ENCODE peak calls at places on chromosomes 6 and 20, in six cellular contexts. X, A, U, V, B and N are unnamed samples. For H3K9me3, the result is how much of the 10 kb centered on the place peaks cover.

GRCh38 chr6:74588094-74588493 is 617.8 kb downstream of the COL12A1 start:
- DNase-seq in X (no peak), A (no peak), U (no peak), V (no peak), B (no peak), N (no peak)

GRCh38 chr6:44641344-44641743 is 253.8 kb downstream of the CDC5L start:
- DNase-seq in X (no peak), A (no peak), U (no peak), V (no peak), B (no peak), N (no peak)

GRCh38 chr20:3243718-3244358 is 4.8 kb upstream of the SLC4A11 start:
- DNase-seq in X (no peak), A (no peak), U (no peak), V (no peak), B (no peak), N (no peak)

GRCh38 chr20:35601021-35601973 is 14.3 kb upstream of the SPAG4 start:
- DNase-seq in X (peak), A (peak), U (peak), V (no peak), B (peak), N (peak)

GRCh38 chr20:41141153-41141815 is 3.9 kb downstream of the PLCG1 start:
- DNase-seq in X (no peak), A (peak), U (no peak), V (no peak), B (no peak), N (no peak)

GRCh38 chr6:133553652-133554051 is 312.5 kb downstream of the EYA4 start:
- DNase-seq in X (peak), A (no peak), U (peak), V (peak), B (peak), N (no peak)

GRCh38 chr6:142322504-142323198 is 20.8 kb downstream of the ADGRG6 start:
- DNase-seq in X (no peak), A (no peak), U (no peak), V (no peak), B (no peak), N (no peak)

GRCh38 chr20:5349448-5349847 is 32.7 kb upstream of the PROKR2 start:
- DNase-seq in X (no peak), A (no peak), U (no peak), V (no peak), B (no peak), N (no peak)

GRCh38 chr6:128259735-128260685 is 260.4 kb downstream of the PTPRK start:
- DNase-seq in X (no peak), A (no peak), U (no peak), V (no peak), B (no peak), N (no peak)

GRCh38 chr6:133612459-133612858 is 276.5 kb upstream of the TCF21 start:
- DNase-seq in X (no peak), A (no peak), U (no peak), V (no peak), B (no peak), N (no peak)

GRCh38 chr6:125871365-125871764 is 80.6 kb downstream of the NCOA7 start:
- DNase-seq in X (no peak), A (no peak), U (no peak), V (no peak), B (no peak), N (no peak)

GRCh38 chr20:24144371-24144770 is 155.8 kb upstream of the GGTLC1 start:
- DNase-seq in X (no peak), A (no peak), U (no peak), V (no peak), B (no peak), N (no peak)

GRCh38 chr6:33215281-33215680 is 7.0 kb downstream of the RING1 start:
- DNase-seq in X (no peak), A (no peak), U (no peak), V (no peak), B (no peak), N (no peak)

GRCh38 chr6:169589699-169590257 is 112.1 kb downstream of the WDR27 start:
- DNase-seq in X (no peak), A (no peak), U (no peak), V (no peak), B (no peak), N (no peak)

GRCh38 chr6:33343953-33344611 is 26.5 kb upstream of the ZBTB22 start:
- DNase-seq in X (no peak), A (no peak), U (no peak), V (peak), B (no peak), N (no peak)

GRCh38 chr6:121093928-121094327 is 240.4 kb downstream of the TBC1D32 start:
- DNase-seq in X (no peak), A (no peak), U (no peak), V (no peak), B (no peak), N (no peak)

GRCh38 chr6:1616556-1617463 is 7.1 kb downstream of the FOXC1 start:
- DNase-seq in X (no peak), A (no peak), U (no peak), V (no peak), B (no peak), N (peak)

GRCh38 chr6:80316655-80317332 is 210.3 kb downstream of the BCKDHB start:
- DNase-seq in X (no peak), A (no peak), U (no peak), V (no peak), B (no peak), N (no peak)

GRCh38 chr6:147765541-147765940 is 257.1 kb downstream of the SAMD5 start:
- DNase-seq in X (no peak), A (no peak), U (no peak), V (no peak), B (no peak), N (no peak)

GRCh38 chr20:15818651-15819071 is 754.6 kb downstream of the KIF16B start:
- DNase-seq in X (no peak), A (no peak), U (no peak), V (no peak), B (peak), N (no peak)

GRCh38 chr20:18527836-18528235 is 20.1 kb downstream of the SEC23B start:
- DNase-seq in X (no peak), A (no peak), U (no peak), V (no peak), B (no peak), N (no peak)

GRCh38 chr6:17431581-17431980 is 38.2 kb downstream of the CAP2 start:
- DNase-seq in X (no peak), A (no peak), U (no peak), V (no peak), B (no peak), N (no peak)

GRCh38 chr20:23684261-23684660 is 4.6 kb downstream of the CST4 start:
- DNase-seq in X (no peak), A (no peak), U (no peak), V (no peak), B (no peak), N (no peak)

GRCh38 chr6:31497595-31498476 is at the start of gene MICB:
- DNase-seq in X (peak), A (peak), U (peak), V (peak), B (peak), N (peak)

GRCh38 chr6:35184580-35185301 is 29.0 kb upstream of the SCUBE3 start:
- DNase-seq in X (no peak), A (no peak), U (no peak), V (no peak), B (no peak), N (no peak)

GRCh38 chr6:44582930-44583329 is 195.4 kb downstream of the CDC5L start:
- DNase-seq in X (no peak), A (no peak), U (no peak), V (no peak), B (no peak), N (no peak)

GRCh38 chr6:101806241-101806640 is 412.7 kb downstream of the GRIK2 start:
- DNase-seq in X (no peak), A (no peak), U (no peak), V (no peak), B (no peak), N (no peak)

GRCh38 chr6:44052419-44053011 is 74.7 kb downstream of the MRPL14 start:
- DNase-seq in X (no peak), A (no peak), U (no peak), V (no peak), B (no peak), N (peak)

GRCh38 chr20:625360-625932 is 15.3 kb upstream of the TCF15 start:
- DNase-seq in X (no peak), A (no peak), U (no peak), V (no peak), B (no peak), N (no peak)

GRCh38 chr6:169396554-169397163 is 143.0 kb upstream of the THBS2 start:
- DNase-seq in X (no peak), A (no peak), U (no peak), V (no peak), B (no peak), N (peak)

GRCh38 chr20:8094415-8094818 is 37.6 kb upstream of the PLCB1 start:
- DNase-seq in X (no peak), A (peak), U (peak), V (no peak), B (peak), N (peak)

GRCh38 chr6:85111481-85112001 is 338.3 kb upstream of the NT5E start:
- DNase-seq in X (no peak), A (peak), U (no peak), V (no peak), B (no peak), N (no peak)

GRCh38 chr6:121531658-121532167 is 96.3 kb downstream of the GJA1 start:
- DNase-seq in X (no peak), A (no peak), U (no peak), V (no peak), B (no peak), N (no peak)

GRCh38 chr6:170172406-170172805 is 118.5 kb downstream of the DLL1 start:
- DNase-seq in X (no peak), A (no peak), U (no peak), V (no peak), B (no peak), N (peak)

GRCh38 chr6:124069230-124069815 is 265.7 kb downstream of the NKAIN2 start:
- DNase-seq in X (no peak), A (no peak), U (no peak), V (no peak), B (no peak), N (no peak)
- H3K9me3 ChIP-seq in X (under half), A (under half), U (under half), V (under half), B (under half), N (under half)

GRCh38 chr20:33521461-33521860 is 31.6 kb downstream of the CBFA2T2 start:
- DNase-seq in X (no peak), A (no peak), U (no peak), V (no peak), B (no peak), N (no peak)

GRCh38 chr20:33526769-33527168 is 36.9 kb downstream of the CBFA2T2 start:
- DNase-seq in X (no peak), A (no peak), U (no peak), V (no peak), B (no peak), N (no peak)

GRCh38 chr20:33522256-33522820 is 32.4 kb downstream of the CBFA2T2 start:
- DNase-seq in X (no peak), A (no peak), U (no peak), V (no peak), B (no peak), N (no peak)

DNA sequence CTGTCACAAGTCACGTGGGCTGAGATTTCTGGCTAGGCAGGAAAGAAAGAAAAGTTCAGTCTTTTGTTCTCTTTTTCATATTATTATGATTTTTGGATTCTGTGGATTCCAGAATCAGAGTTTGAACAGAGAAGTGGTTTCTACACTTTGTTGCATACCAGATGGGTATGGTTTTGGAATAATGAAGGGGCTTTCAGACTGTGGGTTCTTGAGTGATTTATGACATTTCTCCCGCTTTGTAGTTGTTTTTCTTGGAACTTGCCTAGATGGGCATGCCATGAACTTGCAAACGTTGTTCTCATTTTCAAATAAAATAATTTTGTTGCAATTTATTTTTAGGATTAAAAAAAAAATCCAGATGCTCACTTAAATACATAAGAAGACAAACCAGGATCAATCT is 34.4 kb downstream of the CBFA2T2 start:
- DNase-seq in X (no peak), A (no peak), U (no peak), V (no peak), B (no peak), N (no peak)
- H3K9me3 ChIP-seq in X (under half), A (under half), U (under half), V (under half), B (under half), N (under half)

GRCh38 chr6:167403427-167403826 is 78.5 kb downstream of the TTLL2 start:
- DNase-seq in X (no peak), A (no peak), U (no peak), V (no peak), B (no peak), N (peak)
- H3K9me3 ChIP-seq in X (under half), A (under half), U (under half), V (under half), B (under half), N (under half)

DNA sequence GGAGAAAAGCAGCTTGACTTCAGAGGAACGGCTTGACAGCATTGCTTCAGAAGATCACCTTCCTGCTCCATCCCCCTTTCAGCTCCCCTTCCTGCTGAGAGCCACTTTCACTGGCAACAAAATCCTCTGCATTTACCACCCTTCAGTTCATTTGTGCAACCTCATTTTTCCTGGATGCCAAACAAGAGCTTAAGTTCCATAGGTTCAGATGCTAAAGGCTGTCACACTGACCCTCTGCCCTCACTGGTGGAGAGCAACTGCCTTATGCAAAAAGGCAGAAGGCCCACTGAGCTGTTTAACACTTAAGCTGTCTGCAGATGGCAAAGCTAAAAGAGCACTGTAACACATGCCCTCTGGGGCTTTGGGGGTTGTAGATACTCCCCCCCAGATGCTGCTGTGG is 131.2 kb upstream of the SPACA1 start:
- DNase-seq in X (no peak), A (no peak), U (no peak), V (no peak), B (no peak), N (no peak)
- H3K9me3 ChIP-seq in X (under half), A (under half), U (under half), V (under half), B (under half), N (under half)

DNA sequence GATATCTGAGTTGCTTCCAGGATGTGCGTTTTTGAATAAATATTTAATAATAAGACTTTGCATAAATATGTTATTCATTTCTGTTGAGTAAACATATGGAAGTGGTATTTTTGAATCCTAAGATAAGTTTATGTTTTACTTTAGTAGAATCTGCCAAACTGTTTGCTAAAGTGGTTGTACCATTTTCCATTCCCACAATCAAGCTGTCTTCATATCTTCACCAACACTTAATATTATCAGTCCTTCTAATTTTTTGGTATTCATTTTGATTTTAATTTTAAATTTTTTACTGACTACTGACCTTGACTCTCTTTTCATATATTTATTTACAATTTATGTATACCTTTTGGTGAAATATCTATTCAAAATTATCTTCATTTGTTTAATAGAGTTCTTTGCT is 293.9 kb upstream of the PTCHD4 start:
- DNase-seq in X (no peak), A (no peak), U (no peak), V (no peak), B (no peak), N (no peak)
- H3K9me3 ChIP-seq in X (under half), A (under half), U (under half), V (under half), B (under half), N (under half)

GRCh38 chr6:27442932-27443331 is 30.0 kb downstream of the ZNF184 start:
- DNase-seq in X (no peak), A (no peak), U (no peak), V (no peak), B (no peak), N (no peak)

GRCh38 chr6:27451660-27452390 is 21.1 kb downstream of the ZNF184 start:
- DNase-seq in X (no peak), A (no peak), U (no peak), V (no peak), B (no peak), N (no peak)

GRCh38 chr6:27452496-27452897 is 20.4 kb downstream of the ZNF184 start:
- DNase-seq in X (no peak), A (no peak), U (no peak), V (no peak), B (no peak), N (no peak)

DNA sequence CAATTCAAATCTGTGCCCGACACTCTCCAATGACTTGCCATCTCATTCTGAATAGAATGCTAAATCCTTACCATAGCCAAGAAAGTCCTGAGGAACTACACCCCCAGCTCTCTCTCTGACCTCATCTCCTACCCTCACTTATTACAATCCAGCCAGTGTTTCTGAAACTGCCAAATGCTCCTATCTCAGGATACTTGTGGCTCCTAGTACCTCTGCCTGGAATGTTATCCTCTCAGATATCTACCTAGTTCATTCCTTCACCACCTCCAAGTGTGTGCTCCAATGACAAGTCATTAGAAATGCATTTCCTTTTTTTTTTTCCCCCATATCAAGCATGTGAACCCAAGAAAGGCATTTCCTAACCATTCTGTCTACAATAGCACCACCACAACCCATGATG is 24.4 kb downstream of the ZNF184 start:
- DNase-seq in X (no peak), A (no peak), U (no peak), V (no peak), B (no peak), N (no peak)
- H3K9me3 ChIP-seq in X (under half), A (half or more), U (under half), V (half or more), B (half or more), N (half or more)

GRCh38 chr6:164246082-164246481 is 831.6 kb downstream of the QKI start:
- DNase-seq in X (no peak), A (no peak), U (no peak), V (no peak), B (no peak), N (no peak)

GRCh38 chr6:164252260-164252659 is 837.7 kb downstream of the QKI start:
- DNase-seq in X (no peak), A (no peak), U (no peak), V (no peak), B (no peak), N (no peak)

GRCh38 chr6:164243949-164244348 is 829.4 kb downstream of the QKI start:
- DNase-seq in X (no peak), A (no peak), U (no peak), V (no peak), B (no peak), N (no peak)

GRCh38 chr6:164243012-164243610 is 828.6 kb downstream of the QKI start:
- DNase-seq in X (no peak), A (no peak), U (no peak), V (no peak), B (no peak), N (no peak)

DNA sequence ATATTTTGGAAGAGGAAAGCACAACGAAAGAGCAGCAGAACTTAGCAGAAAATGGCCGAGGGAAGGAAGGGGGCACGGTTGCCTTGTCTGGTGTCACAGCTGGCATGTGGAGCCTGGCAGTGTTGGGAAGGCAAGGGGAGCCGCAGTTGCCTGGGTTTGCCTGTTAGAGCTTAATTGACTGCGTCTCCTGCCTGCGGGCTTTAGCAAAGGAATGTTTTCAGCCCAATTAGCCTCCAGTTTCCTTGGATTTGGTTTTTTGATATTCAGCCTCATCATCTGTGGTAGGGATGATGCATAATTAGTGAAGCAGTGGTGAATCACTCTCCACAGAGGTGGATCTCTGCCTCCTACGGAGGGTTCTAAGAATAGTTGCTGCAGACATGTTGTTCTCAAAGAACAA is 832.6 kb downstream of the QKI start:
- DNase-seq in X (no peak), A (no peak), U (no peak), V (no peak), B (no peak), N (no peak)
- H3K9me3 ChIP-seq in X (under half), A (under half), U (under half), V (under half), B (under half), N (under half)

DNA sequence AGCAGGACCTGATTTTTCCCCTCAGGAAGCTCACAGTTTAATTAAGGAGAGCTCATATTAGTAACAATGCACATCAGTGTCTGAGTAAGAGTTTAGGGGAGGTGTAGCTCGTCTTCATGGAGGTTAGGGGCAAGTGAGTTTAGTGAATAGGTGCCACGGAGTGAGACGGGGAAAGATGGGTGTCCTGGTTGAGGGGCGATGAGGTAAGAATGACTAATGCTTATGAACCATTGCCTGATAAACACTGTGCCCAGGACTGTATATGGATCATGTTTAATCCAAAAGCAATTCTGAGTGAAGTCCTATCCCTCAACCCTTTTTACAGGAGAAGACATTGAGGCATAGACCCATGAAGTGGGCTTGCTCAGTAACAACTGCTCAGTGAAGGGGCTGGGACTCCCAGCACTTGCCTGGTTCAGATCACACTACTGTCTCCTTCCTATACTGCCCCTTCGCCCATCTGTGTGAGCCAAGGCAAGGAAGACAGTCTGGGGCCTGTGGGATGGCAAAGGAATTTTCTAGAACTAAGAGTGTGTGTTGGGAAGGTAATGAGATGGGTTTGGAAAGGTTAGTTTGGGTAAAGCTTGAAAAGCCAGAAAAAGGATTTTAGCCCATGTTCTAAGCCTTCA is 213.2 kb upstream of the AGPAT4 start:
- DNase-seq in X (no peak), A (no peak), U (no peak), V (no peak), B (no peak), N (no peak)
- H3K9me3 ChIP-seq in X (under half), A (under half), U (under half), V (under half), B (under half), N (under half)